ENCODE peak calls at places on chromosomes 16 and 17, in nine cellular contexts. V is OCI-LY7; R is left lung; U is mesenchymal stem cell; D is CD4-positive, alpha-beta memory T cell; M is ovary; G is GM23248; N is osteoblast; A is CD8-positive, alpha-beta memory T cell. Q is an unnamed sample.

GRCh38 chr16:80081851-80082250 is 458.9 kb upstream of the DYNLRB2 start:
- DNase-seq in V (no peak), N (peak; percentile 43), D (no peak), A (no peak), G (no peak), U (no peak), M (no peak), R (no peak), Q (no peak)

GRCh38 chr17:37701424-37702020 is 43.3 kb downstream of the HNF1B start:
- DNase-seq in A (peak; percentile 16), R (no peak), M (no peak), U (no peak), D (peak; percentile 27), V (peak; percentile 40), G (peak; percentile 42), N (no peak), Q (no peak)

GRCh38 chr17:4365628-4366311 is 705 bp downstream of the UBE2G1 start:
- DNase-seq in M (peak; percentile 68), V (peak; percentile 62), D (no peak), R (peak; percentile 45), N (no peak), A (no peak), G (peak; percentile 59), U (peak; percentile 36), Q (no peak)

GRCh38 chr16:17327671-17328335 is 143.0 kb downstream of the XYLT1 start:
- DNase-seq in M (no peak), V (no peak), N (no peak), D (no peak), R (no peak), A (no peak), G (no peak), U (no peak), Q (no peak)

GRCh38 chr17:7281953-7282751 is 634 bp downstream of the SLC2A4 start:
- DNase-seq in G (no peak), R (no peak), N (peak; percentile 72), M (peak; percentile 76), U (no peak), D (no peak), V (no peak), A (peak; percentile 19), Q (no peak)

GRCh38 chr16:188674-189073 is 8.4 kb downstream of the HBQ1 start:
- DNase-seq in N (peak; percentile 83), V (peak; percentile 61), D (no peak), A (peak; percentile 38), U (no peak), G (no peak), M (no peak), R (no peak), Q (no peak)

GRCh38 chr17:78316867-78317816 is 42.7 kb downstream of the SOCS3 start:
- DNase-seq in V (no peak), G (peak; percentile 35), D (no peak), N (peak; percentile 88), U (peak; percentile 86), A (no peak), R (peak; percentile 85), M (no peak), Q (no peak)

GRCh38 chr17:9050801-9051401 is 29.6 kb downstream of the NTN1 start:
- DNase-seq in A (no peak), G (no peak), D (no peak), R (no peak), V (no peak), U (no peak), N (no peak), M (no peak), Q (no peak)

GRCh38 chr17:79937981-79938695 is 97.5 kb downstream of the TBC1D16 start:
- DNase-seq in U (no peak), G (peak; percentile 40), D (no peak), R (no peak), V (no peak), N (peak; percentile 80), M (peak; percentile 75), A (no peak), Q (no peak)
- H3K27ac ChIP-seq in U (no peak overlapping the region), G (no peak overlapping the region), D (no peak overlapping the region), R (no peak overlapping the region), V (no peak overlapping the region), N (no peak overlapping the region), M (no peak overlapping the region), A (no peak overlapping the region), Q (no peak overlapping the region)

GRCh38 chr16:19287241-19287640 is 1.7 kb downstream of the CLEC19A start:
- DNase-seq in A (no peak), R (no peak), N (no peak), M (no peak), D (no peak), V (no peak), G (no peak), U (no peak), Q (no peak)

GRCh38 chr16:19286827-19287226 is 1.3 kb downstream of the CLEC19A start:
- DNase-seq in R (no peak), U (no peak), V (no peak), D (no peak), A (no peak), N (no peak), M (no peak), G (no peak), Q (no peak)

GRCh38 chr16:19289805-19290490 is 4.4 kb downstream of the CLEC19A start:
- DNase-seq in G (no peak), N (peak; percentile 52), D (no peak), R (no peak), U (no peak), V (no peak), M (no peak), A (no peak), Q (no peak)

GRCh38 chr16:19290860-19291259 is 5.3 kb downstream of the CLEC19A start:
- DNase-seq in G (no peak), N (no peak), M (no peak), R (no peak), V (no peak), U (no peak), D (no peak), A (no peak), Q (no peak)

DNA sequence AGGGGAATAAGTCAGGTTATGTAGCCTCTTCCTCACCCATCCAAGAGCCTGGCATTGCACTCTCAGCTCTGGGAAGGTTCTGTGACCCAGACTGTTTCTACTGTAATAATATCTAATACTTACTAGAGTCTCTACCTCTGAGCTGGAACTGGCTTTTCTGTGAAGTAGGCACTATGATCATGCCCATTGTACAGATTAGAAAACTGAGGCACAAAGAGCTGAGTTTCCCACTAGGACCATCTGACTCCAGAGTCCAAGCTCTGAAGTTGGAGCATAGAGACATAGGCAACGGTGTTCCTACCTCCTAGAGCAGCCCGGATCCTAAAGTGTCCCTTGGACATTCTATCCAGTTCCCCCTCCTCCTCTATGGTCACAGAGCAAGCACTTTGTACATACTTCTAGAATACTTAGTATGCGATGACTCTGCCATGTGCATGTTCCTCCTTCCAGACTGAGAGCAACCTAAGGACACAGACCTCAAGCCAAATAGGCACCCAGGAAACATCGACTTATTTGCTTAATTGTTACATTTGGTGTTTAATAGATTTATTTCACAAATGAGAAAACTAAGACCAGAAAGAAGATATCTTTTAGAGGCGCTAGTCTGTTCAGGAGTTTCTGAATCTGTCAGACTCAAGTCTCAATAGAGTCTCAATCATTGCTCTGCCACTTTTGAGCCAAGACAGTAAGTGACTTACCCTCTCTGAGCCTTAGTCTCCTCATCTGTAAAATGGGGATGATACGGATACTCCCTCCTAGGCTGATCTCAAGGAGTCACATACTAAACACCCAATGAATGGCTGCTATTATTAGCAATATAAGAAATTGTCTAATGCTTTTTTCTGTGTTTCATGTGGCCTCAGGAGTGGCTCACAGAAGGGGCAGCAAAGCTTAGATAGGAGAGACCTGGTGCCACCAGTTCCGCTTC is 3.6 kb downstream of the CLEC19A start:
- DNase-seq in V (no peak), D (no peak), R (no peak), G (no peak), A (no peak), M (no peak), N (no peak), U (no peak), Q (no peak)
- H3K4me1 ChIP-seq in V (peaks cover 5% of the 10 kb centered on the region), D (no peaks in the 10 kb centered on the region), R (no peaks in the 10 kb centered on the region), G (no peaks in the 10 kb centered on the region), A (no peaks in the 10 kb centered on the region), M (no peaks in the 10 kb centered on the region), N (no peaks in the 10 kb centered on the region), U (peaks cover 2% of the 10 kb centered on the region), Q (no peaks in the 10 kb centered on the region)

GRCh38 chr17:43861960-43862359 is 15.0 kb downstream of the CD300LG start:
- DNase-seq in R (no peak), V (no peak), M (peak; percentile 52), A (no peak), G (no peak), D (no peak), U (no peak), N (no peak), Q (no peak)

GRCh38 chr17:43858201-43858600 is 11.2 kb downstream of the CD300LG start:
- DNase-seq in V (no peak), A (no peak), G (no peak), R (no peak), D (no peak), M (no peak), N (no peak), U (no peak), Q (no peak)

GRCh38 chr17:43864161-43864706 is 17.3 kb downstream of the CD300LG start:
- DNase-seq in A (no peak), D (no peak), U (no peak), M (no peak), R (no peak), N (no peak), G (no peak), V (no peak), Q (no peak)

GRCh38 chr17:43860077-43860725 is 13.2 kb downstream of the CD300LG start:
- DNase-seq in R (no peak), M (peak; percentile 59), A (no peak), V (no peak), G (peak; percentile 59), D (no peak), U (peak; percentile 36), N (no peak), Q (no peak)

DNA sequence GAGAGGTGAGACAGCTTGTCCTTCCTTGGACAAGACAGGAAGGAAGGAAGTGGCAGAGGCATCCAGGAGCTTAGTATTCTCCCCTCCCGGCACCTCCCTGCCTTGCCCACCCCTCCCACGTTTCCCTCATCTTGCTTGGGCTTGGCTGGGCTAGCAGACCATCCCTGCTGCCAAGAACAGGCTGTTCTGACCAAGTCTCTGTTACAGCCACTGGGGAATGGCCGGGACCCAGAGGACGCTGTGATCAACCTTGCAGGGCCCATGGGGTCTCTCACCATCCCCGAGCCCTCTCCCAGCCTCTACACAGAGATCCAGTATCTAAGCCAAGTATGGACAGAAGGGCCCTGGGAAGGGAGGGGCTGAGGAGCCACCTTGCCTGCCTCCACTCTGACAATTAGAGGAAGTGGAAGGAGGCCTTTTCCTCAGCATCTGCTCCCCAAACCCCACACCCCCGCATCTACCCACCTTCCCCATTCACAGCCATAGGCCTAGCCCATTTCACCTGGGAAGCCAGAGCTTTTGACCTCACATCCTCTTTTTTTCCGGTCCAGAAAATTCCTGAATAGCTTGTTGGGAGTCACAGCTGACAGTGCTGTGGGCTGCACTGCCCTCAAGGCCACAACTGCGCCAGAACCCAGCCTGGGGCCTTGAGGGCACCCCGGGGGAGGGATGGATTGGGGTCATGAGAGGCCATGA is 14.1 kb downstream of the CD300LG start:
- DNase-seq in V (no peak), A (no peak), N (no peak), U (no peak), R (no peak), D (no peak), G (no peak), M (peak; percentile 86), Q (peak; percentile 35)
- H3K27ac ChIP-seq in V (no peak overlapping the region), A (no peak overlapping the region), N (no peak overlapping the region), U (no peak overlapping the region), R (no peak overlapping the region), D (no peak overlapping the region), G (no peak overlapping the region), M (peak overlapping the region; percentile 60), Q (peak overlapping the region; percentile 75)

GRCh38 chr17:74245818-74246204 is 28.2 kb upstream of the DNAI2 start:
- DNase-seq in M (no peak), G (no peak), N (peak; percentile 75), A (no peak), U (no peak), R (peak; percentile 45), V (no peak), D (no peak), Q (no peak)
- H3K4me1 ChIP-seq in M (peaks cover 5% of the 10 kb centered on the region), G (no peaks in the 10 kb centered on the region), N (no peaks in the 10 kb centered on the region), A (no peaks in the 10 kb centered on the region), U (peaks cover 8% of the 10 kb centered on the region), R (peaks cover 7% of the 10 kb centered on the region), V (no peaks in the 10 kb centered on the region), D (no peaks in the 10 kb centered on the region), Q (peaks cover 2% of the 10 kb centered on the region)